ENCODE peak calls at places on chromosome 17, in eight cellular contexts. R is lung, K is left lung, B is HCT116, F is right lobe of liver, G is body of pancreas, D is pancreas, Q is foreskin keratinocyte. N is an unnamed sample.

GRCh38 chr17:21674242-21674731 is 18.0 kb upstream of the KCNJ18 start:
- ATAC-seq in R (no peak), K (no peak), B (no peak), F (no peak), G (no peak), D (no peak), Q (no peak), N (no peak)

GRCh38 chr17:37506678-37507077 is 17.0 kb downstream of the DUSP14 start:
- ATAC-seq in R (no peak), K (peak; percentile 25), B (peak; percentile 99), F (peak; percentile 28), G (no peak), D (peak; percentile 71), Q (peak; percentile 79), N (peak; percentile 63)

GRCh38 chr17:75498726-75499213 is 16.6 kb downstream of the CASKIN2 start:
- ATAC-seq in R (no peak), K (no peak), B (peak; percentile 59), F (peak; percentile 1), G (no peak), D (no peak), Q (no peak), N (no peak)

GRCh38 chr17:62720126-62720850 is 87.8 kb downstream of the MARCHF10 start:
- ATAC-seq in R (peak; percentile 9), K (peak; percentile 89), B (peak; percentile 89), F (no peak), G (no peak), D (no peak), Q (peak; percentile 50), N (no peak)

GRCh38 chr17:909642-910323 is 69.8 kb downstream of the NXN start:
- ATAC-seq in R (no peak), K (no peak), B (peak; percentile 66), F (peak; percentile 68), G (no peak), D (no peak), Q (peak; percentile 38), N (no peak)

GRCh38 chr17:8237175-8237574 is 10.7 kb downstream of the CTC1 start:
- ATAC-seq in R (no peak), K (no peak), B (no peak), F (peak; percentile 92), G (no peak), D (no peak), Q (no peak), N (no peak)

GRCh38 chr17:82531431-82531881 is 11.9 kb downstream of the FOXK2 start:
- ATAC-seq in R (no peak), K (peak; percentile 21), B (no peak), F (no peak), G (no peak), D (no peak), Q (peak; percentile 36), N (no peak)

GRCh38 chr17:559699-560378 is 154.8 kb downstream of the VPS53 start:
- ATAC-seq in R (peak; percentile 74), K (peak; percentile 89), B (peak; percentile 40), F (peak; percentile 47), G (peak; percentile 52), D (peak; percentile 53), Q (peak; percentile 56), N (peak; percentile 93)

GRCh38 chr17:57975044-57975443 is 13.0 kb downstream of the VEZF1 start:
- ATAC-seq in R (peak; percentile 27), K (peak; percentile 92), B (no peak), F (peak; percentile 92), G (peak; percentile 74), D (peak; percentile 87), Q (no peak), N (peak; percentile 65)

GRCh38 chr17:46764709-46765401 is 53.6 kb downstream of the WNT3 start:
- ATAC-seq in R (peak; percentile 73), K (peak; percentile 88), B (peak; percentile 38), F (peak; percentile 64), G (peak; percentile 73), D (peak; percentile 83), Q (peak; percentile 53), N (peak; percentile 42)

GRCh38 chr17:5391678-5392077 is 27.8 kb downstream of the NUP88 start:
- ATAC-seq in R (no peak), K (no peak), B (no peak), F (no peak), G (no peak), D (peak; percentile 36), Q (no peak), N (no peak)

GRCh38 chr17:44599298-44600175 is 42.3 kb downstream of the FZD2 start:
- ATAC-seq in R (peak; percentile 73), K (peak; percentile 79), B (peak; percentile 36), F (peak; percentile 29), G (peak; percentile 55), D (peak; percentile 64), Q (no peak), N (peak; percentile 81)

GRCh38 chr17:73492125-73492801 is 152.0 kb downstream of the SDK2 start:
- ATAC-seq in R (no peak), K (no peak), B (no peak), F (no peak), G (no peak), D (no peak), Q (no peak), N (no peak)

GRCh38 chr17:511001-511690 is 158.5 kb upstream of the RPH3AL start:
- ATAC-seq in R (no peak), K (peak; percentile 33), B (no peak), F (no peak), G (no peak), D (peak; percentile 17), Q (peak; percentile 48), N (peak; percentile 68)

DNA sequence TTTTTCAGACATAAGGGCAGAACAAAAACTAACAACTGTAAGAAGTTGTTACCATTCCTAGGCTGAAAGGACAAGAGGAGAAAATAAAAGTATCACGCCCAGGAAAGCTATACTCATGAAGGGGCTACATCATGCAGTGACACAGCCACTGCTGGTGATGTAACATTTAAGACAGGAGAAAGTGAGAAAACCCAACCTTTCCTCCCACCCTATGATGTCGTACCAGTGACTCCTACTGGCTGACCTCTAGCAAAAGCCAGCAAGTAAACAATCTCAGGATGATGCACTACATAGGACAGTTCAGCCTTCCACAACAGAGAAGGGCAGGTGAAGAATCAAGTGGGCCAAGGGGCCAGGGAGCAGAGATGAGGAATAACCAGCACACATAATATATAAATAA is 14.0 kb upstream of the OR1E2 start:
- ATAC-seq in R (no peak), K (no peak), B (peak; percentile 94), F (no peak), G (no peak), D (no peak), Q (no peak), N (no peak)
- TF ChIP-seq CTCF in R (no peak), K (no peak), B (peak; percentile 20), F (no peak), G (no peak), D (no peak), Q (peak; percentile 45), N (no peak)

DNA sequence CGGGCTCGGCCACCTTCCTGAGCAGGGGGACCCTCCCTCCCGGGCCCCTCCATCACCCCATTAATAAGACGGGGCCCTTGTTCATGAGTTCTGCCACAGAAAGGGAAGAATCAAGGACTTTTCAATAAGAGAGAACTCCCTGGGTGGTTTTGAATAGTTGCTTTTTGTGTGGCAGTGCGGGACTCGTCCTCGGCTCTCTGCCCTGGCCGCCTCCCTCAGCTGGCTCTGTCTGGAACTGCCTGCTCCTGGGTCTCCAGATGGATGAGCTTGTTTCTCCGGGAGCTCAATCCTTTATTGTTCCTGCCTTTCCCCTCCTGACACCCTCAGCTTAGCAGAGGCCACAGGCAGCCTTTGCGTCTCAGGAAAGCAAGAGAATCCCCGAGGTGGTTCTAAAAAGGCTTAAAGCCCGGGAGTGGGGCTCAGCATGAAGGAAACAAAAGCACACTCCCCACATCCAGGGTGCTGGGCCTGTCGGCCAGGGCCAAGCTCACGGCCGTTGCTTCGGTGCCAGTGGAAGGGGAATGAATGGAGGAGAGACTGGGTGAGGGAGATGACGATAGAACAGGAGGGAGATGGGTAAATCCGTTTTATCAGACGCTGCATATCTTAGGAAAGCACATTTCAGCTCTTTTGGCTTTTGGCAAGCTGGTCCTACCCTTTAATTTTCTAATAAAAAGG is 60.2 kb downstream of the RAI1 start:
- ATAC-seq in R (no peak), K (no peak), B (no peak), F (no peak), G (peak; percentile 34), D (peak; percentile 24), Q (peak; percentile 2), N (peak; percentile 53)
- TF ChIP-seq CTCF in R (no peak), K (no peak), B (no peak), F (no peak), G (peak; percentile 13), D (no peak), Q (no peak), N (no peak)

DNA sequence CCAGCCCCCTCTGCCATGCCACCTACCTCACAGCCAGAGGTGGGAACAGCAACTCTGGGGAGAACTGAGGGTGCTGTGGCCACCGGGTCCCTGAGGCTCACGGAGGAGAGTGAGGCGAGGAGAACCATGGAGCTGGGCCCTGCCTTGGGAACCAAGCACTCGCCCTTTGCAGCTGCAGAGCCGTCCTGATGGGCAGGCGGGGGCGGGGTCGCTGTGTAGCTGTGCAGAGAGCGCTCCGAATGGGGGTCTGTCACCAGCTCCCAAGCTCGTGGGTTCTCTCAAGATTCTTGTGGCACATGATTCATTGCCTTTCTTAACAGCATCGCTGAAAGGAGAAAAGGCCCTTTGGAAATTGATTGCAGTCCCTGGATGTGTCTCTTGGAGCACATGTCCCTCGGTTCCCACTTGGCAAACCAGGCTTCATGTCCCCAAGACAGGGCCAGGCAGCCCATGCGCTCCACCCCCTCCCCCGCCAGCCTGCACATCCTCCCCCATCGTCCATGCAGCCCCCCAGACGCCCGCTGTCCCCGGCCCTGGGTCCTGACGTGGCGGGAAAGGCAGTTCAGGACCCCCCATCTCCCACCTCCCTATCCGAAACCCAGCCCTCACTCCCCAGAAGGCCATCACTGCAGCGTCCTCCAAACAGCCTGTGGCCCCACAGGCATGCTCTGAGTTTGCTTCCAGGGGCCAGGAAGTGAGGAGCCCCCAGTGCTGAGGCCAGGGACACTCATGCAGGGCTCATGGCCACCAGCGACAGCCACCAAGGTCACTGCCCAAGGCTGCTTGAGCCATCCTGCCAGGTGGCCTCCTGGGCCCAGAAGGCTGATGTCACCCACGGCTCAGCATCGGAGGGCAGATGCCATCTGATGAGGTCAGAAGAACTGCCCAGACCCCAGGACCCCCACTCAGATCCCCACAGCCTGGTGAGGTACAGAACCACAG is 20.6 kb upstream of the CHMP6 start:
- ATAC-seq in R (no peak), K (no peak), B (peak; percentile 20), F (no peak), G (no peak), D (no peak), Q (no peak), N (no peak)
- TF ChIP-seq CTCF in R (no peak), K (no peak), B (no peak), F (no peak), G (no peak), D (no peak), Q (no peak), N (no peak)

GRCh38 chr17:2064511-2064910 is 9.6 kb downstream of the HIC1 start:
- ATAC-seq in R (no peak), K (no peak), B (no peak), F (peak; percentile 12), G (no peak), D (no peak), Q (no peak), N (no peak)

GRCh38 chr17:2067048-2067452 is 12.1 kb downstream of the HIC1 start:
- ATAC-seq in R (no peak), K (no peak), B (no peak), F (no peak), G (no peak), D (no peak), Q (no peak), N (no peak)

GRCh38 chr17:2064147-2064489 is 9.2 kb downstream of the HIC1 start:
- ATAC-seq in R (no peak), K (no peak), B (no peak), F (no peak), G (no peak), D (no peak), Q (no peak), N (no peak)

GRCh38 chr17:2063306-2064146 is 8.6 kb downstream of the HIC1 start:
- ATAC-seq in R (no peak), K (no peak), B (no peak), F (no peak), G (no peak), D (no peak), Q (no peak), N (no peak)

GRCh38 chr17:2064980-2065785 is 10.3 kb downstream of the HIC1 start:
- ATAC-seq in R (no peak), K (peak; percentile 13), B (peak; percentile 93), F (peak; percentile 12), G (no peak), D (peak; percentile 30), Q (peak; percentile 53), N (no peak)
- TF ChIP-seq CTCF in R (no peak), K (peak; percentile 38), B (peak; percentile 48), F (peak; percentile 11), G (no peak), D (no peak), Q (peak; percentile 71), N (no peak)